ENCODE peak calls at places on chromosomes 13 and 19, in five cellular contexts. T is stomach, I is breast epithelium, S is uterus, V is thyroid gland. J is an unnamed sample.

GRCh38 chr19:7881910-7882309 is 6.4 kb upstream of the LRRC8E start:
- DNase-seq in T (no peak), I (no peak), S (no peak), V (no peak), J (no peak)

GRCh38 chr19:8445488-8446001 is 770 bp downstream of the HNRNPM start:
- DNase-seq in T (peak; percentile 67), I (peak; percentile 79), S (peak; percentile 46), V (peak; percentile 72), J (peak; percentile 52)

GRCh38 chr13:76225815-76226489 is 589.8 kb downstream of the LMO7 start:
- DNase-seq in T (no peak), I (no peak), S (no peak), V (no peak), J (no peak)

GRCh38 chr13:111449041-111449440 is 128.6 kb downstream of the TEX29 start:
- DNase-seq in T (no peak), I (no peak), S (no peak), V (no peak), J (no peak)

GRCh38 chr19:6803036-6803404 is 30.5 kb downstream of the VAV1 start:
- DNase-seq in T (no peak), I (no peak), S (no peak), V (no peak), J (no peak)

GRCh38 chr19:30287973-30288372 is 84.2 kb upstream of the ZNF536 start:
- DNase-seq in T (no peak), I (no peak), S (no peak), V (no peak), J (no peak)

GRCh38 chr13:27257648-27258253 is 6.4 kb downstream of the RPL21 start:
- DNase-seq in T (no peak), I (no peak), S (no peak), V (no peak), J (no peak)

GRCh38 chr13:39106216-39106995 is 68.2 kb downstream of the NHLRC3 start:
- DNase-seq in T (no peak), I (no peak), S (no peak), V (no peak), J (no peak)

GRCh38 chr13:63435668-63436275 is 2020.1 kb upstream of the PCDH20 start:
- DNase-seq in T (no peak), I (no peak), S (no peak), V (no peak), J (no peak)

GRCh38 chr13:93227280-93227905 is 786 bp downstream of the GPC6 start:
- DNase-seq in T (no peak), I (no peak), S (no peak), V (no peak), J (peak; percentile 10)

GRCh38 chr19:782195-783043 is 14.8 kb upstream of the PTBP1 start:
- DNase-seq in T (peak; percentile 53), I (no peak), S (no peak), V (peak; percentile 54), J (no peak)

GRCh38 chr13:70856706-70857105 is 748.5 kb upstream of the KLHL1 start:
- DNase-seq in T (no peak), I (no peak), S (no peak), V (no peak), J (no peak)

GRCh38 chr19:30070970-30071632 is 129.1 kb downstream of the URI1 start:
- DNase-seq in T (no peak), I (peak; percentile 37), S (no peak), V (no peak), J (no peak)

GRCh38 chr13:105196052-105196451 is 1339.4 kb downstream of the EFNB2 start:
- DNase-seq in T (no peak), I (no peak), S (no peak), V (no peak), J (no peak)

GRCh38 chr19:53912653-53913052 is 3.6 kb downstream of the CACNG7 start:
- DNase-seq in T (no peak), I (no peak), S (no peak), V (no peak), J (no peak)

GRCh38 chr19:41253660-41254059 is 10.5 kb upstream of the HNRNPUL1 start:
- DNase-seq in T (no peak), I (no peak), S (no peak), V (no peak), J (no peak)
- H3K4me1 ChIP-seq in T (no peaks in the 10 kb centered on the region), I (no peaks in the 10 kb centered on the region), S (no peaks in the 10 kb centered on the region), V (no peaks in the 10 kb centered on the region), J (no peaks in the 10 kb centered on the region)

GRCh38 chr19:38245826-38246498 is 10.2 kb downstream of the PPP1R14A start:
- DNase-seq in T (no peak), I (no peak), S (no peak), V (no peak), J (no peak)

GRCh38 chr19:38250428-38250820 is 5.8 kb downstream of the PPP1R14A start:
- DNase-seq in T (no peak), I (no peak), S (no peak), V (no peak), J (no peak)

GRCh38 chr19:38247126-38247525 is 9.0 kb downstream of the PPP1R14A start:
- DNase-seq in T (no peak), I (no peak), S (no peak), V (no peak), J (no peak)

GRCh38 chr19:38248421-38248820 is 7.8 kb downstream of the PPP1R14A start:
- DNase-seq in T (no peak), I (no peak), S (no peak), V (no peak), J (no peak)

GRCh38 chr19:38247734-38248268 is 8.4 kb downstream of the PPP1R14A start:
- DNase-seq in T (no peak), I (no peak), S (no peak), V (no peak), J (no peak)
- H3K4me1 ChIP-seq in T (peaks cover 54% of the 10 kb centered on the region), I (no peaks in the 10 kb centered on the region), S (no peaks in the 10 kb centered on the region), V (no peaks in the 10 kb centered on the region), J (no peaks in the 10 kb centered on the region)

GRCh38 chr13:40563350-40564125 is 102.9 kb downstream of the FOXO1 start:
- DNase-seq in T (no peak), I (no peak), S (no peak), V (no peak), J (no peak)
- H3K4me1 ChIP-seq in T (peaks cover 30% of the 10 kb centered on the region), I (no peaks in the 10 kb centered on the region), S (peaks cover 15% of the 10 kb centered on the region), V (peaks cover 80% of the 10 kb centered on the region), J (no peaks in the 10 kb centered on the region)

GRCh38 chr19:35931874-35932202 is 4.3 kb upstream of the LRFN3 start:
- DNase-seq in T (no peak), I (no peak), S (no peak), V (no peak), J (no peak)
- H3K4me1 ChIP-seq in T (peaks cover 21% of the 10 kb centered on the region), I (peaks cover 6% of the 10 kb centered on the region), S (no peaks in the 10 kb centered on the region), V (peaks cover 9% of the 10 kb centered on the region), J (peaks cover under 1% of the 10 kb centered on the region)

GRCh38 chr13:33723365-33723764 is 94.6 kb upstream of the RFC3 start:
- DNase-seq in T (no peak), I (no peak), S (no peak), V (no peak), J (no peak)

GRCh38 chr13:33722216-33722900 is 95.6 kb upstream of the RFC3 start:
- DNase-seq in T (no peak), I (no peak), S (no peak), V (no peak), J (no peak)

GRCh38 chr13:33727356-33728083 is 90.4 kb upstream of the RFC3 start:
- DNase-seq in T (no peak), I (no peak), S (no peak), V (no peak), J (no peak)

GRCh38 chr13:33723772-33724435 is 94.0 kb upstream of the RFC3 start:
- DNase-seq in T (peak; percentile 82), I (peak; percentile 66), S (peak; percentile 86), V (peak; percentile 76), J (peak; percentile 84)

DNA sequence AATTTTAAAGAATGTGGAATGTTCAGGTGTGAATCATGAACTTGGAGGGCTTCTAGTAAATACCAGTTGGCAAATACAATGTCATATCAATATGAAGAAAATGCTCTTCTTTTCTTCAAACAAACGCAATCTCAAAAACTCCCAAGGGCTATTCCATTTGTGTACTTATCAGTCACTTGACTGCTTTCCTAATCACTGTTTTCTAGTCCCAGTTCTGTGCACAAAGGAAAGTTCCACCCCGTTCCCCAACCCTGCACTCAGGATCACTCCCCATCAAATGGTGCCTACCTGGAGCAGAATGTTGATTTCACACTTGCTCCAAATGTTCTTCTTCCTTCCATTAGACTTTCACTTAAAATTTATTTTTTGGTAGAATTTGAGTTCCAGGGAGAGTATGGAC is 92.6 kb upstream of the RFC3 start:
- DNase-seq in T (no peak), I (no peak), S (no peak), V (no peak), J (no peak)
- H3K4me1 ChIP-seq in T (peaks cover 19% of the 10 kb centered on the region), I (peaks cover 3% of the 10 kb centered on the region), S (peaks cover 6% of the 10 kb centered on the region), V (peaks cover 17% of the 10 kb centered on the region), J (no peaks in the 10 kb centered on the region)

GRCh38 chr13:31166591-31166990 is 4.9 kb upstream of the HSPH1 start:
- DNase-seq in T (no peak), I (no peak), S (no peak), V (no peak), J (no peak)
- H3K4me1 ChIP-seq in T (no peaks in the 10 kb centered on the region), I (no peaks in the 10 kb centered on the region), S (no peaks in the 10 kb centered on the region), V (peaks cover 4% of the 10 kb centered on the region), J (no peaks in the 10 kb centered on the region)

GRCh38 chr19:39306075-39306474 is 9.9 kb downstream of the IFNL1 start:
- DNase-seq in T (no peak), I (no peak), S (no peak), V (no peak), J (no peak)
- H3K4me1 ChIP-seq in T (peaks cover 17% of the 10 kb centered on the region), I (no peaks in the 10 kb centered on the region), S (no peaks in the 10 kb centered on the region), V (peaks cover 12% of the 10 kb centered on the region), J (peaks cover 5% of the 10 kb centered on the region)

GRCh38 chr19:45113628-45114027 is 20.6 kb downstream of the PPP1R37 start:
- DNase-seq in T (peak; percentile 76), I (peak; percentile 83), S (no peak), V (no peak), J (peak; percentile 51)
- H3K4me1 ChIP-seq in T (peaks cover 74% of the 10 kb centered on the region), I (peaks cover 15% of the 10 kb centered on the region), S (no peaks in the 10 kb centered on the region), V (no peaks in the 10 kb centered on the region), J (no peaks in the 10 kb centered on the region)

GRCh38 chr13:43046259-43046658 is 22.9 kb downstream of the DNAJC15 start:
- DNase-seq in T (no peak), I (no peak), S (no peak), V (no peak), J (no peak)

GRCh38 chr13:43042410-43042921 is 19.1 kb downstream of the DNAJC15 start:
- DNase-seq in T (no peak), I (no peak), S (no peak), V (no peak), J (no peak)

GRCh38 chr13:43036386-43037220 is 13.2 kb downstream of the DNAJC15 start:
- DNase-seq in T (no peak), I (no peak), S (no peak), V (no peak), J (no peak)

GRCh38 chr13:43044720-43045301 is 21.4 kb downstream of the DNAJC15 start:
- DNase-seq in T (no peak), I (no peak), S (no peak), V (no peak), J (no peak)

GRCh38 chr13:43041368-43041921 is 18.1 kb downstream of the DNAJC15 start:
- DNase-seq in T (no peak), I (no peak), S (no peak), V (no peak), J (no peak)
- H3K4me1 ChIP-seq in T (peaks cover 4% of the 10 kb centered on the region), I (no peaks in the 10 kb centered on the region), S (no peaks in the 10 kb centered on the region), V (peaks cover 7% of the 10 kb centered on the region), J (no peaks in the 10 kb centered on the region)

J was measured in prostate gland.